ENCODE peak calls at places on chromosome 5, in six cellular contexts. One of them, this sample, is unnamed.
A peak's percentile ranks its signal among the peaks of the same experiment; 100 is the strongest.

GRCh38 chr5:176737001-176737745 is 73.2 kb upstream of the UNC5A start:
- DNase-seq in heart left ventricle: no peak
- DNase-seq in psoas muscle: no peak
- DNase-seq in HS-27A: no peak
- DNase-seq in CD4-positive, CD25-positive, alpha-beta regulatory T cell: no peak
- DNase-seq in activated effector memory CD4-positive, alpha-beta T cell treated with Interleukin-2 at 50 U/mL for 16 hours: no peak
- DNase-seq in this sample: no peak

GRCh38 chr5:59656351-59657254 is 236.9 kb downstream of the PDE4D start:
- DNase-seq in heart left ventricle: no peak
- DNase-seq in psoas muscle: no peak
- DNase-seq in HS-27A: no peak
- DNase-seq in CD4-positive, CD25-positive, alpha-beta regulatory T cell: no peak
- DNase-seq in activated effector memory CD4-positive, alpha-beta T cell treated with Interleukin-2 at 50 U/mL for 16 hours: no peak
- DNase-seq in this sample: no peak

GRCh38 chr5:61701877-61702602 is 370.0 kb downstream of the ZSWIM6 start:
- DNase-seq in heart left ventricle: no peak
- DNase-seq in psoas muscle: no peak
- DNase-seq in HS-27A: no peak
- DNase-seq in CD4-positive, CD25-positive, alpha-beta regulatory T cell: no peak
- DNase-seq in activated effector memory CD4-positive, alpha-beta T cell treated with Interleukin-2 at 50 U/mL for 16 hours: no peak
- DNase-seq in this sample: no peak

GRCh38 chr5:91232523-91232922 is 150.6 kb downstream of the ARRDC3 start:
- DNase-seq in heart left ventricle: no peak
- DNase-seq in psoas muscle: no peak
- DNase-seq in HS-27A: no peak
- DNase-seq in CD4-positive, CD25-positive, alpha-beta regulatory T cell: no peak
- DNase-seq in activated effector memory CD4-positive, alpha-beta T cell treated with Interleukin-2 at 50 U/mL for 16 hours: no peak
- DNase-seq in this sample: no peak

GRCh38 chr5:169389318-169389717 is 88.4 kb upstream of the SLIT3 start:
- DNase-seq in heart left ventricle: no peak
- DNase-seq in psoas muscle: no peak
- DNase-seq in HS-27A: no peak
- DNase-seq in CD4-positive, CD25-positive, alpha-beta regulatory T cell: no peak
- DNase-seq in activated effector memory CD4-positive, alpha-beta T cell treated with Interleukin-2 at 50 U/mL for 16 hours: no peak
- DNase-seq in this sample: no peak

GRCh38 chr5:93604119-93604963 is 21.3 kb downstream of the NR2F1 start:
- DNase-seq in heart left ventricle: no peak
- DNase-seq in psoas muscle: peak; percentile 53
- DNase-seq in HS-27A: no peak
- DNase-seq in CD4-positive, CD25-positive, alpha-beta regulatory T cell: no peak
- DNase-seq in activated effector memory CD4-positive, alpha-beta T cell treated with Interleukin-2 at 50 U/mL for 16 hours: no peak
- DNase-seq in this sample: no peak

GRCh38 chr5:156534086-156534485 is 207.1 kb downstream of the SGCD start:
- DNase-seq in heart left ventricle: no peak
- DNase-seq in psoas muscle: no peak
- DNase-seq in HS-27A: no peak
- DNase-seq in CD4-positive, CD25-positive, alpha-beta regulatory T cell: no peak
- DNase-seq in activated effector memory CD4-positive, alpha-beta T cell treated with Interleukin-2 at 50 U/mL for 16 hours: no peak
- DNase-seq in this sample: no peak

GRCh38 chr5:2012885-2013284 is 130.2 kb upstream of the IRX4 start:
- DNase-seq in heart left ventricle: no peak
- DNase-seq in psoas muscle: no peak
- DNase-seq in HS-27A: no peak
- DNase-seq in CD4-positive, CD25-positive, alpha-beta regulatory T cell: no peak
- DNase-seq in activated effector memory CD4-positive, alpha-beta T cell treated with Interleukin-2 at 50 U/mL for 16 hours: no peak
- DNase-seq in this sample: no peak

GRCh38 chr5:130337179-130337888 is 433.1 kb downstream of the CHSY3 start:
- DNase-seq in heart left ventricle: no peak
- DNase-seq in psoas muscle: no peak
- DNase-seq in HS-27A: peak; percentile 35
- DNase-seq in CD4-positive, CD25-positive, alpha-beta regulatory T cell: no peak
- DNase-seq in activated effector memory CD4-positive, alpha-beta T cell treated with Interleukin-2 at 50 U/mL for 16 hours: no peak
- DNase-seq in this sample: no peak

GRCh38 chr5:93677344-93678021 is 63.9 kb downstream of the POU5F2 start:
- DNase-seq in heart left ventricle: peak; percentile 23
- DNase-seq in psoas muscle: peak; percentile 64
- DNase-seq in HS-27A: peak; percentile 68
- DNase-seq in CD4-positive, CD25-positive, alpha-beta regulatory T cell: no peak
- DNase-seq in activated effector memory CD4-positive, alpha-beta T cell treated with Interleukin-2 at 50 U/mL for 16 hours: no peak
- DNase-seq in this sample: no peak

GRCh38 chr5:122978068-122978467 is 58.5 kb downstream of the PPIC start:
- DNase-seq in heart left ventricle: no peak
- DNase-seq in psoas muscle: no peak
- DNase-seq in HS-27A: no peak
- DNase-seq in CD4-positive, CD25-positive, alpha-beta regulatory T cell: no peak
- DNase-seq in activated effector memory CD4-positive, alpha-beta T cell treated with Interleukin-2 at 50 U/mL for 16 hours: no peak
- DNase-seq in this sample: no peak

GRCh38 chr5:57505640-57506039 is 23.0 kb upstream of the ACTBL2 start:
- DNase-seq in heart left ventricle: no peak
- DNase-seq in psoas muscle: no peak
- DNase-seq in HS-27A: no peak
- DNase-seq in CD4-positive, CD25-positive, alpha-beta regulatory T cell: no peak
- DNase-seq in activated effector memory CD4-positive, alpha-beta T cell treated with Interleukin-2 at 50 U/mL for 16 hours: no peak
- DNase-seq in this sample: no peak

GRCh38 chr5:55421074-55421529 is 113.3 kb downstream of the MTREX start:
- DNase-seq in heart left ventricle: no peak
- DNase-seq in psoas muscle: no peak
- DNase-seq in HS-27A: no peak
- DNase-seq in CD4-positive, CD25-positive, alpha-beta regulatory T cell: no peak
- DNase-seq in activated effector memory CD4-positive, alpha-beta T cell treated with Interleukin-2 at 50 U/mL for 16 hours: no peak
- DNase-seq in this sample: no peak

GRCh38 chr5:127515693-127516440 is 1.6 kb upstream of the PRRC1 start:
- DNase-seq in heart left ventricle: no peak
- DNase-seq in psoas muscle: no peak
- DNase-seq in HS-27A: no peak
- DNase-seq in CD4-positive, CD25-positive, alpha-beta regulatory T cell: no peak
- DNase-seq in activated effector memory CD4-positive, alpha-beta T cell treated with Interleukin-2 at 50 U/mL for 16 hours: no peak
- DNase-seq in this sample: no peak

GRCh38 chr5:82160948-82161347 is 117.2 kb downstream of the RPS23 start:
- DNase-seq in heart left ventricle: no peak
- DNase-seq in psoas muscle: no peak
- DNase-seq in HS-27A: no peak
- DNase-seq in CD4-positive, CD25-positive, alpha-beta regulatory T cell: no peak
- DNase-seq in activated effector memory CD4-positive, alpha-beta T cell treated with Interleukin-2 at 50 U/mL for 16 hours: no peak
- DNase-seq in this sample: no peak

GRCh38 chr5:90534922-90535321 is 5.5 kb upstream of the LYSMD3 start:
- DNase-seq in heart left ventricle: no peak
- DNase-seq in psoas muscle: no peak
- DNase-seq in HS-27A: no peak
- DNase-seq in CD4-positive, CD25-positive, alpha-beta regulatory T cell: no peak
- DNase-seq in activated effector memory CD4-positive, alpha-beta T cell treated with Interleukin-2 at 50 U/mL for 16 hours: no peak
- DNase-seq in this sample: no peak

GRCh38 chr5:143737073-143737472 is 74.9 kb upstream of the HMHB1 start:
- DNase-seq in heart left ventricle: no peak
- DNase-seq in psoas muscle: no peak
- DNase-seq in HS-27A: no peak
- DNase-seq in CD4-positive, CD25-positive, alpha-beta regulatory T cell: no peak
- DNase-seq in activated effector memory CD4-positive, alpha-beta T cell treated with Interleukin-2 at 50 U/mL for 16 hours: no peak
- DNase-seq in this sample: no peak

GRCh38 chr5:157651623-157652376 is 438 bp downstream of the SOX30 start:
- DNase-seq in heart left ventricle: peak; percentile 53
- DNase-seq in psoas muscle: peak; percentile 74
- DNase-seq in HS-27A: no peak
- DNase-seq in CD4-positive, CD25-positive, alpha-beta regulatory T cell: peak; percentile 61
- DNase-seq in activated effector memory CD4-positive, alpha-beta T cell treated with Interleukin-2 at 50 U/mL for 16 hours: peak; percentile 83
- DNase-seq in this sample: no peak